ENCODE peak calls at places on chromosomes 2 and 18, in six cellular contexts. W is DMS153; R is GM03348; C is activated effector memory CD4-positive, alpha-beta T cell treated with Interleukin-2 at 50 U/mL for 16 hours; M is T-cell; P is heart right ventricle. H is an unnamed sample.
A peak's percentile ranks its signal among the peaks of the same experiment; 100 is the strongest.

GRCh38 chr2:239397856-239398470 is 2.9 kb downstream of the HDAC4 start:
- DNase-seq in C (no peak), R (no peak), W (no peak), P (no peak), M (no peak), H (no peak)

GRCh38 chr2:88733155-88733902 is 41.9 kb downstream of the RPIA start:
- DNase-seq in W (no peak), R (no peak), M (no peak), C (no peak), P (no peak), H (no peak)

GRCh38 chr2:19313553-19313952 is 44.9 kb downstream of the OSR1 start:
- DNase-seq in M (no peak), R (no peak), P (no peak), C (no peak), W (no peak), H (no peak)

GRCh38 chr2:207332473-207333212 is 166.9 kb upstream of the KLF7 start:
- DNase-seq in C (no peak), P (no peak), W (no peak), M (no peak), R (no peak), H (no peak)

GRCh38 chr2:217976301-217976700 is 26.5 kb downstream of the TNS1 start:
- DNase-seq in R (no peak), C (no peak), W (no peak), M (no peak), P (no peak), H (no peak)

GRCh38 chr18:74040459-74041332 is 106.9 kb downstream of the FBXO15 start:
- DNase-seq in R (peak; percentile 55), M (peak; percentile 35), C (peak; percentile 25), P (no peak), W (no peak), H (no peak)

GRCh38 chr18:76564117-76564516 is 69.1 kb upstream of the ZNF516 start:
- DNase-seq in R (peak; percentile 38), P (no peak), W (no peak), C (no peak), M (no peak), H (no peak)

GRCh38 chr2:199946196-199946595 is 9.1 kb downstream of the TYW5 start:
- DNase-seq in W (no peak), M (no peak), C (no peak), P (no peak), R (no peak), H (no peak)

GRCh38 chr18:79479761-79480161 is 84.0 kb downstream of the NFATC1 start:
- DNase-seq in W (no peak), M (no peak), C (no peak), R (no peak), P (no peak), H (peak; percentile 82)

GRCh38 chr2:41906325-41906700 is 141.5 kb upstream of the PKDCC start:
- DNase-seq in R (peak; percentile 37), M (no peak), P (no peak), W (no peak), C (no peak), H (no peak)

GRCh38 chr2:24898122-24899109 is 21.6 kb downstream of the ADCY3 start:
- DNase-seq in R (no peak), P (peak; percentile 48), W (no peak), M (no peak), C (no peak), H (no peak)

GRCh38 chr2:174555998-174556397 is 41.6 kb downstream of the WIPF1 start:
- DNase-seq in C (no peak), W (no peak), P (no peak), M (no peak), R (no peak), H (no peak)

GRCh38 chr2:225889452-225889851 is 489.9 kb downstream of the NYAP2 start:
- DNase-seq in W (no peak), R (peak; percentile 74), C (no peak), M (no peak), P (no peak), H (peak; percentile 28)